ENCODE peak calls at places on chromosome 20, in ten cellular contexts. Z is vagina, H is HCT116, O is IMR-90, X is tibial nerve, I is uterus, N is adrenal gland, D is upper lobe of left lung, T is A549, P is heart left ventricle. L is an unnamed sample.

GRCh38 chr20:1907586-1907985 is 12.4 kb downstream of the SIRPA start:
- DNase-seq in N (peak; percentile 94), I (no peak), T (no peak), D (no peak), X (no peak), Z (no peak), H (no peak), O (peak; percentile 44), P (no peak), L (no peak)

GRCh38 chr20:64067733-64068307 is 4.8 kb downstream of the TCEA2 start:
- DNase-seq in P (no peak), D (no peak), X (no peak), O (no peak), I (no peak), H (no peak), T (no peak), Z (no peak), N (no peak), L (no peak)

GRCh38 chr20:18995455-18995854 is 181.9 kb downstream of the SCP2D1 start:
- DNase-seq in H (no peak), X (no peak), D (no peak), P (no peak), N (no peak), I (no peak), T (no peak), O (no peak), Z (no peak), L (no peak)

GRCh38 chr20:17460119-17460518 is 71.1 kb downstream of the BFSP1 start:
- DNase-seq in X (no peak), N (no peak), Z (no peak), O (no peak), I (no peak), D (no peak), H (no peak), T (peak; percentile 36), P (no peak), L (no peak)

GRCh38 chr20:7090753-7091310 is 323.3 kb downstream of the BMP2 start:
- DNase-seq in D (peak; percentile 21), O (no peak), Z (no peak), H (no peak), I (no peak), X (no peak), T (no peak), N (no peak), P (no peak), L (no peak)

GRCh38 chr20:38084425-38084951 is 50.9 kb downstream of the RPRD1B start:
- DNase-seq in P (peak; percentile 39), H (no peak), I (peak; percentile 40), X (no peak), T (peak; percentile 29), O (peak; percentile 82), N (no peak), Z (no peak), D (no peak), L (no peak)

GRCh38 chr20:13068336-13068735 is 59.6 kb downstream of the SPTLC3 start:
- DNase-seq in Z (no peak), X (no peak), T (no peak), I (no peak), D (no peak), N (no peak), O (no peak), H (no peak), P (no peak), L (no peak)

GRCh38 chr20:44087051-44087856 is 99.7 kb downstream of the JPH2 start:
- DNase-seq in T (no peak), P (no peak), H (no peak), O (no peak), N (no peak), I (no peak), D (no peak), Z (peak; percentile 46), X (no peak), L (no peak)

GRCh38 chr20:11186301-11187008 is 512.7 kb upstream of the JAG1 start:
- DNase-seq in I (no peak), T (no peak), H (no peak), X (no peak), D (no peak), P (no peak), N (no peak), O (peak; percentile 61), Z (no peak), L (no peak)

GRCh38 chr20:42483694-42484303 is 705.9 kb downstream of the PTPRT start:
- DNase-seq in T (peak; percentile 30), P (no peak), I (no peak), D (peak; percentile 23), N (no peak), H (no peak), O (no peak), Z (no peak), X (peak; percentile 10), L (no peak)

GRCh38 chr20:3168079-3168828 is 5.1 kb downstream of the LZTS3 start:
- DNase-seq in O (no peak), H (no peak), I (no peak), X (no peak), Z (no peak), N (no peak), T (no peak), D (peak; percentile 78), P (no peak), L (no peak)

GRCh38 chr20:5654557-5654956 is 95.6 kb upstream of the SHLD1 start:
- DNase-seq in H (no peak), N (no peak), X (no peak), P (no peak), T (peak; percentile 99), Z (no peak), D (no peak), I (no peak), O (peak; percentile 97), L (no peak)

GRCh38 chr20:39399463-39399862 is 437.3 kb downstream of the DHX35 start:
- DNase-seq in P (no peak), D (no peak), N (no peak), H (no peak), I (no peak), T (no peak), X (no peak), O (no peak), Z (no peak), L (no peak)

GRCh38 chr20:48945840-48946514 is 24.5 kb downstream of the ARFGEF2 start:
- DNase-seq in N (peak; percentile 75), I (no peak), Z (no peak), T (peak; percentile 33), P (no peak), D (no peak), X (no peak), H (peak; percentile 81), O (peak; percentile 45), L (no peak)
- H3K4me1 ChIP-seq in N (peaks cover 10% of the 10 kb centered on the region), I (no peaks in the 10 kb centered on the region), Z (peaks cover 5% of the 10 kb centered on the region), T (peaks cover 9% of the 10 kb centered on the region), P (no peaks in the 10 kb centered on the region), D (no peaks in the 10 kb centered on the region), X (no peaks in the 10 kb centered on the region), H (peaks cover 15% of the 10 kb centered on the region), O (peaks cover 6% of the 10 kb centered on the region), L (no peaks in the 10 kb centered on the region)

GRCh38 chr20:62134735-62135231 is 8.4 kb downstream of the PSMA7 start:
- DNase-seq in X (peak; percentile 49), I (peak; percentile 36), O (peak; percentile 35), N (peak; percentile 91), P (no peak), H (no peak), Z (no peak), T (no peak), D (no peak), L (peak; percentile 80)

GRCh38 chr20:62135573-62136266 is 7.5 kb downstream of the PSMA7 start:
- DNase-seq in P (no peak), X (no peak), O (no peak), I (no peak), D (no peak), Z (no peak), H (no peak), N (no peak), T (no peak), L (no peak)

GRCh38 chr20:62133051-62133845 is 9.9 kb downstream of the PSMA7 start:
- DNase-seq in N (peak; percentile 56), D (peak; percentile 60), I (no peak), P (peak; percentile 69), Z (no peak), O (no peak), H (no peak), T (no peak), X (no peak), L (no peak)

GRCh38 chr20:62132421-62132820 is 10.1 kb downstream of the LSM14B start:
- DNase-seq in P (peak; percentile 50), Z (no peak), O (no peak), X (no peak), H (no peak), I (no peak), T (no peak), D (no peak), N (no peak), L (no peak)

DNA sequence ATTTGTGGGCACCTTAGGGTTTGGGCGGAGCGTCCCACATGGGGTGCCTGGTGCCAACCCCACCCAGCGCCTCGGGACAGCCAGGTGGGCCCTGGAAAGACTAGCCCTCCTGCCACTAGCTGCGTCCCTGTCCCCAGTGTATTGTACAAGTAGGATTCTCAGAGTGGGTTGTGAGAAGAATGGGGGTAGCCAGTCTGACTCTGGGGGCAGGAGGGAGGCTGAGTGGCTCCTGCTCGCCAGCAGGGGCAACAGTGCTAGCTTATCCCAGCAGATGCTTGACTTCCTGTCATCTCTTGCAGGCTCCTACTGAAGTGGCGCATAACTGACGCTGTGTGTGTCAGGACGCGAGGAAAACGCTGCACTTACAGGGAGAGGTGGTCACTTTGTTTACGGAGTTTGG is 9.3 kb downstream of the PSMA7 start:
- DNase-seq in X (no peak), T (no peak), O (no peak), I (no peak), N (no peak), H (no peak), Z (no peak), D (no peak), P (no peak), L (no peak)
- TF ChIP-seq POLR2A in X (no peak), T (no peak), O (no peak), I (no peak), N (no peak), H (no peak), Z (no peak), D (no peak), P (no peak), L (no peak)

GRCh38 chr20:31693402-31693801 is 29.3 kb downstream of the BCL2L1 start:
- DNase-seq in Z (no peak), X (no peak), H (no peak), D (no peak), N (no peak), T (no peak), O (no peak), P (no peak), I (no peak), L (no peak)
- H3K4me1 ChIP-seq in Z (peaks cover 36% of the 10 kb centered on the region), X (peaks cover 44% of the 10 kb centered on the region), H (peaks cover 75% of the 10 kb centered on the region), D (peaks cover 87% of the 10 kb centered on the region), N (peaks cover 45% of the 10 kb centered on the region), T (peaks cover 96% of the 10 kb centered on the region), O (peaks cover 18% of the 10 kb centered on the region), P (peaks cover 13% of the 10 kb centered on the region), I (no peaks in the 10 kb centered on the region), L (peaks cover 7% of the 10 kb centered on the region)

DNA sequence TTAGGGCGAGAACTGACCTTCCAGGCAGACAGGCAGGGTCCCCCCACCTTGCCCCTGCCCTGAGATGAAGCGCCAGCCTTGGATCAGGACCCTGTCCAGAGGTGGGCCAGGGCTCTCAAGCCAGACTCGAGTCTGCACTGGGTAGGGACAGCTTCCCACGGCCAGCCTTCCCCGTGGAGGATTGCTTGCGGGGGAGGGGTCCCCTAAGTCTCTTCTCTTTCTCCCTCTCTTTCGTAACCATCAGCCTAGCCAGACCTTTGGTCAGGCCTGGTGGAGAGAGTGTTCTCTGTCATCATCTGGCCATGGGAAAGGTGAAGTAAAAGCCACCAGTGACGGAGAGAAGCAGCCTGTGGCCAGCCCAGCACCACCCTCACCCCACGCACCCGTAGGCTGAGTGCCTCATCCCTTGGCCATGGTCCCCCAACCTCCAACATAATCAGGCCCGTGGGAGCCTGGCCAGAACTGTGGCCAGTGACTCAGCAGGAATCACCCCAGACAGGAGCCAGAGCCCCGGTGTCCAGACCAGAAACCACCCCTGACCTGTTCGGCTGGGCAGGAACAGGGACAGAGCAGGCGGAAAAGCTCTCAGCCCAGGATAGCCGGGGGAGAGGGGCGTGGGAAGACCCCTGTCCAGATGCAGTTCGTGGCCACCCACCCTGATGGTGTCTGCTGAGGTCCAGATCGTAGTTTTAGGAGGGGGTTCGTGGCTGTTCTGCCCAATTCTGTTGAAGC is 47.1 kb downstream of the SNAI1 start:
- DNase-seq in P (peak; percentile 63), H (no peak), D (peak; percentile 71), N (peak; percentile 92), O (peak; percentile 95), T (peak; percentile 92), I (peak; percentile 47), Z (no peak), X (peak; percentile 50), L (peak; percentile 47)
- TF ChIP-seq POLR2A in P (no peak), H (no peak), D (no peak), N (no peak), O (peak; percentile 51), T (no peak), I (no peak), Z (no peak), X (no peak), L (no peak)

L was measured in ovary.